ENCODE peak calls at places on chromosomes 12 and 14, in ten cellular contexts. One of them, this sample, is unnamed.

GRCh38 chr14:102293784-102294183 is 11.2 kb downstream of the MOK start:
- DNase-seq in testis: no peak
- DNase-seq in HS-5: no peak
- DNase-seq in lower leg skin: no peak
- DNase-seq in left ventricle myocardium inferior: no peak
- DNase-seq in stimulated activated CD4-positive, alpha-beta T cell treated with anti-CD3 and anti-CD28 coated beads, Interleukin-4, amount 100 ng/mL, for 24 hours: no peak
- DNase-seq in NCI-H460: no peak
- DNase-seq in CD4-positive, alpha-beta T cell: no peak
- DNase-seq in endothelial cell: no peak
- DNase-seq in amniotic stem cell: no peak
- DNase-seq in this sample: peak

GRCh38 chr12:480831-481230 is 21.1 kb downstream of the B4GALNT3 start:
- DNase-seq in testis: no peak
- DNase-seq in HS-5: no peak
- DNase-seq in lower leg skin: peak
- DNase-seq in left ventricle myocardium inferior: no peak
- DNase-seq in stimulated activated CD4-positive, alpha-beta T cell treated with anti-CD3 and anti-CD28 coated beads, Interleukin-4, amount 100 ng/mL, for 24 hours: no peak
- DNase-seq in NCI-H460: no peak
- DNase-seq in CD4-positive, alpha-beta T cell: no peak
- DNase-seq in endothelial cell: no peak
- DNase-seq in amniotic stem cell: no peak
- DNase-seq in this sample: peak

GRCh38 chr12:106226884-106227640 is 20.8 kb downstream of the CKAP4 start:
- DNase-seq in testis: no peak
- DNase-seq in HS-5: peak
- DNase-seq in lower leg skin: peak
- DNase-seq in left ventricle myocardium inferior: no peak
- DNase-seq in stimulated activated CD4-positive, alpha-beta T cell treated with anti-CD3 and anti-CD28 coated beads, Interleukin-4, amount 100 ng/mL, for 24 hours: peak
- DNase-seq in NCI-H460: peak
- DNase-seq in CD4-positive, alpha-beta T cell: no peak
- DNase-seq in endothelial cell: peak
- DNase-seq in amniotic stem cell: peak
- DNase-seq in this sample: peak

GRCh38 chr12:11906284-11906935 is 164.3 kb upstream of the BCL2L14 start:
- DNase-seq in testis: no peak
- DNase-seq in HS-5: no peak
- DNase-seq in lower leg skin: no peak
- DNase-seq in left ventricle myocardium inferior: no peak
- DNase-seq in stimulated activated CD4-positive, alpha-beta T cell treated with anti-CD3 and anti-CD28 coated beads, Interleukin-4, amount 100 ng/mL, for 24 hours: no peak
- DNase-seq in NCI-H460: no peak
- DNase-seq in CD4-positive, alpha-beta T cell: no peak
- DNase-seq in endothelial cell: no peak
- DNase-seq in amniotic stem cell: peak
- DNase-seq in this sample: no peak

GRCh38 chr12:104510145-104510872 is 53.6 kb downstream of the CHST11 start:
- DNase-seq in testis: no peak
- DNase-seq in HS-5: no peak
- DNase-seq in lower leg skin: no peak
- DNase-seq in left ventricle myocardium inferior: no peak
- DNase-seq in stimulated activated CD4-positive, alpha-beta T cell treated with anti-CD3 and anti-CD28 coated beads, Interleukin-4, amount 100 ng/mL, for 24 hours: no peak
- DNase-seq in NCI-H460: no peak
- DNase-seq in CD4-positive, alpha-beta T cell: no peak
- DNase-seq in endothelial cell: no peak
- DNase-seq in amniotic stem cell: no peak
- DNase-seq in this sample: no peak

GRCh38 chr12:54452628-54453027 is 20.8 kb downstream of the GTSF1 start:
- DNase-seq in testis: no peak
- DNase-seq in HS-5: no peak
- DNase-seq in lower leg skin: no peak
- DNase-seq in left ventricle myocardium inferior: no peak
- DNase-seq in stimulated activated CD4-positive, alpha-beta T cell treated with anti-CD3 and anti-CD28 coated beads, Interleukin-4, amount 100 ng/mL, for 24 hours: no peak
- DNase-seq in NCI-H460: no peak
- DNase-seq in CD4-positive, alpha-beta T cell: no peak
- DNase-seq in endothelial cell: no peak
- DNase-seq in amniotic stem cell: no peak
- DNase-seq in this sample: no peak

GRCh38 chr12:124480469-124481256 is 86.7 kb downstream of the NCOR2 start:
- DNase-seq in testis: peak
- DNase-seq in HS-5: no peak
- DNase-seq in lower leg skin: peak
- DNase-seq in left ventricle myocardium inferior: peak
- DNase-seq in stimulated activated CD4-positive, alpha-beta T cell treated with anti-CD3 and anti-CD28 coated beads, Interleukin-4, amount 100 ng/mL, for 24 hours: peak
- DNase-seq in NCI-H460: no peak
- DNase-seq in CD4-positive, alpha-beta T cell: no peak
- DNase-seq in endothelial cell: no peak
- DNase-seq in amniotic stem cell: peak
- DNase-seq in this sample: peak

GRCh38 chr14:103108749-103109207 is 14.3 kb downstream of the EXOC3L4 start:
- DNase-seq in testis: no peak
- DNase-seq in HS-5: peak
- DNase-seq in lower leg skin: no peak
- DNase-seq in left ventricle myocardium inferior: no peak
- DNase-seq in stimulated activated CD4-positive, alpha-beta T cell treated with anti-CD3 and anti-CD28 coated beads, Interleukin-4, amount 100 ng/mL, for 24 hours: peak
- DNase-seq in NCI-H460: no peak
- DNase-seq in CD4-positive, alpha-beta T cell: no peak
- DNase-seq in endothelial cell: no peak
- DNase-seq in amniotic stem cell: no peak
- DNase-seq in this sample: peak

GRCh38 chr12:34398706-34399630 is 376.7 kb downstream of the ALG10 start:
- DNase-seq in testis: peak
- DNase-seq in HS-5: no peak
- DNase-seq in lower leg skin: peak
- DNase-seq in left ventricle myocardium inferior: peak
- DNase-seq in stimulated activated CD4-positive, alpha-beta T cell treated with anti-CD3 and anti-CD28 coated beads, Interleukin-4, amount 100 ng/mL, for 24 hours: peak
- DNase-seq in NCI-H460: no peak
- DNase-seq in CD4-positive, alpha-beta T cell: no peak
- DNase-seq in endothelial cell: peak
- DNase-seq in amniotic stem cell: no peak
- DNase-seq in this sample: peak

GRCh38 chr12:120817559-120818330 is 86.4 kb downstream of the SPPL3 start:
- DNase-seq in testis: no peak
- DNase-seq in HS-5: no peak
- DNase-seq in lower leg skin: no peak
- DNase-seq in left ventricle myocardium inferior: no peak
- DNase-seq in stimulated activated CD4-positive, alpha-beta T cell treated with anti-CD3 and anti-CD28 coated beads, Interleukin-4, amount 100 ng/mL, for 24 hours: no peak
- DNase-seq in NCI-H460: no peak
- DNase-seq in CD4-positive, alpha-beta T cell: no peak
- DNase-seq in endothelial cell: no peak
- DNase-seq in amniotic stem cell: no peak
- DNase-seq in this sample: no peak

GRCh38 chr14:26370118-26370517 is 227.7 kb downstream of the NOVA1 start:
- DNase-seq in testis: no peak
- DNase-seq in HS-5: no peak
- DNase-seq in lower leg skin: no peak
- DNase-seq in left ventricle myocardium inferior: no peak
- DNase-seq in stimulated activated CD4-positive, alpha-beta T cell treated with anti-CD3 and anti-CD28 coated beads, Interleukin-4, amount 100 ng/mL, for 24 hours: no peak
- DNase-seq in NCI-H460: no peak
- DNase-seq in CD4-positive, alpha-beta T cell: no peak
- DNase-seq in endothelial cell: no peak
- DNase-seq in amniotic stem cell: no peak
- DNase-seq in this sample: no peak

GRCh38 chr12:98422359-98422758 is 93.0 kb upstream of the TMPO start:
- DNase-seq in testis: no peak
- DNase-seq in HS-5: no peak
- DNase-seq in lower leg skin: no peak
- DNase-seq in left ventricle myocardium inferior: peak
- DNase-seq in stimulated activated CD4-positive, alpha-beta T cell treated with anti-CD3 and anti-CD28 coated beads, Interleukin-4, amount 100 ng/mL, for 24 hours: no peak
- DNase-seq in NCI-H460: no peak
- DNase-seq in CD4-positive, alpha-beta T cell: no peak
- DNase-seq in endothelial cell: no peak
- DNase-seq in amniotic stem cell: no peak
- DNase-seq in this sample: no peak

GRCh38 chr12:78062781-78063180 is 232.1 kb downstream of the NAV3 start:
- DNase-seq in testis: peak
- DNase-seq in HS-5: no peak
- DNase-seq in lower leg skin: no peak
- DNase-seq in left ventricle myocardium inferior: peak
- DNase-seq in stimulated activated CD4-positive, alpha-beta T cell treated with anti-CD3 and anti-CD28 coated beads, Interleukin-4, amount 100 ng/mL, for 24 hours: no peak
- DNase-seq in NCI-H460: no peak
- DNase-seq in CD4-positive, alpha-beta T cell: no peak
- DNase-seq in endothelial cell: no peak
- DNase-seq in amniotic stem cell: no peak
- DNase-seq in this sample: peak

GRCh38 chr14:68441532-68441931 is 351.3 kb downstream of the ZFP36L1 start:
- DNase-seq in testis: no peak
- DNase-seq in HS-5: no peak
- DNase-seq in lower leg skin: no peak
- DNase-seq in left ventricle myocardium inferior: no peak
- DNase-seq in stimulated activated CD4-positive, alpha-beta T cell treated with anti-CD3 and anti-CD28 coated beads, Interleukin-4, amount 100 ng/mL, for 24 hours: no peak
- DNase-seq in NCI-H460: no peak
- DNase-seq in CD4-positive, alpha-beta T cell: no peak
- DNase-seq in endothelial cell: no peak
- DNase-seq in amniotic stem cell: no peak
- DNase-seq in this sample: no peak

GRCh38 chr14:76729953-76730505 is 31.2 kb upstream of the VASH1 start:
- DNase-seq in testis: no peak
- DNase-seq in HS-5: no peak
- DNase-seq in lower leg skin: no peak
- DNase-seq in left ventricle myocardium inferior: no peak
- DNase-seq in stimulated activated CD4-positive, alpha-beta T cell treated with anti-CD3 and anti-CD28 coated beads, Interleukin-4, amount 100 ng/mL, for 24 hours: no peak
- DNase-seq in NCI-H460: no peak
- DNase-seq in CD4-positive, alpha-beta T cell: no peak
- DNase-seq in endothelial cell: no peak
- DNase-seq in amniotic stem cell: no peak
- DNase-seq in this sample: no peak

GRCh38 chr14:91872011-91872476 is 4.7 kb upstream of the TC2N start:
- DNase-seq in testis: no peak
- DNase-seq in HS-5: no peak
- DNase-seq in lower leg skin: no peak
- DNase-seq in left ventricle myocardium inferior: no peak
- DNase-seq in stimulated activated CD4-positive, alpha-beta T cell treated with anti-CD3 and anti-CD28 coated beads, Interleukin-4, amount 100 ng/mL, for 24 hours: peak
- DNase-seq in NCI-H460: no peak
- DNase-seq in CD4-positive, alpha-beta T cell: peak
- DNase-seq in endothelial cell: no peak
- DNase-seq in amniotic stem cell: no peak
- DNase-seq in this sample: no peak

GRCh38 chr14:85317491-85318021 is 212.4 kb upstream of the FLRT2 start:
- DNase-seq in testis: no peak
- DNase-seq in HS-5: peak
- DNase-seq in lower leg skin: no peak
- DNase-seq in left ventricle myocardium inferior: no peak
- DNase-seq in stimulated activated CD4-positive, alpha-beta T cell treated with anti-CD3 and anti-CD28 coated beads, Interleukin-4, amount 100 ng/mL, for 24 hours: no peak
- DNase-seq in NCI-H460: no peak
- DNase-seq in CD4-positive, alpha-beta T cell: no peak
- DNase-seq in endothelial cell: no peak
- DNase-seq in amniotic stem cell: no peak
- DNase-seq in this sample: no peak

GRCh38 chr14:96455588-96455987 is 46.6 kb upstream of the PAPOLA start:
- DNase-seq in testis: no peak
- DNase-seq in HS-5: no peak
- DNase-seq in lower leg skin: no peak
- DNase-seq in left ventricle myocardium inferior: no peak
- DNase-seq in stimulated activated CD4-positive, alpha-beta T cell treated with anti-CD3 and anti-CD28 coated beads, Interleukin-4, amount 100 ng/mL, for 24 hours: no peak
- DNase-seq in NCI-H460: no peak
- DNase-seq in CD4-positive, alpha-beta T cell: no peak
- DNase-seq in endothelial cell: no peak
- DNase-seq in amniotic stem cell: no peak
- DNase-seq in this sample: no peak

This sample was measured in Daoy.